ENCODE peak calls at places on chromosomes 2 and 18, in ten cellular contexts. J is body of pancreas; U is mammary epithelial cell; N is GM23248; C is adrenal gland; A is CD8-positive, alpha-beta memory T cell; Z is lung; X is H9; L is ovary; Y is aorta. M is an unnamed sample. For H3K4me1, the result is how much of the 10 kb centered on the place peaks cover.

GRCh38 chr2:217903859-217904613 is 98.8 kb downstream of the TNS1 start:
- DNase-seq in A (no peak), X (no peak), J (peak), L (peak), N (peak), Y (peak), C (peak), Z (peak), U (no peak), M (no peak)

GRCh38 chr2:30653847-30654246 is 153.4 kb downstream of the CAPN13 start:
- DNase-seq in Z (peak), L (no peak), C (no peak), X (no peak), N (peak), A (no peak), U (no peak), Y (no peak), J (no peak), M (no peak)

GRCh38 chr2:127504552-127505460 is 21.5 kb downstream of the IWS1 start:
- DNase-seq in X (no peak), N (peak), C (no peak), Y (no peak), U (no peak), J (no peak), L (no peak), Z (no peak), A (no peak), M (no peak)

GRCh38 chr2:216281881-216282280 is 90.4 kb downstream of the MARCHF4 start:
- DNase-seq in L (no peak), C (no peak), X (no peak), U (no peak), Z (no peak), N (no peak), Y (no peak), J (no peak), A (no peak), M (no peak)

GRCh38 chr2:229489016-229489415 is 217.9 kb upstream of the PID1 start:
- DNase-seq in J (no peak), Z (no peak), A (no peak), Y (no peak), L (no peak), C (no peak), U (peak), X (no peak), N (peak), M (no peak)

GRCh38 chr2:173124441-173124840 is 48.8 kb downstream of the MAP3K20 start:
- DNase-seq in L (no peak), N (peak), A (no peak), Y (no peak), X (no peak), J (no peak), C (no peak), U (peak), Z (no peak), M (no peak)

GRCh38 chr18:53843113-53843512 is 381.4 kb downstream of the MBD2 start:
- DNase-seq in Y (no peak), A (no peak), J (no peak), X (no peak), Z (no peak), C (no peak), L (no peak), N (peak), U (no peak), M (no peak)

GRCh38 chr2:43460611-43461396 is 135.0 kb downstream of the THADA start:
- DNase-seq in C (no peak), X (no peak), J (no peak), N (peak), U (no peak), L (no peak), Y (no peak), Z (no peak), A (no peak), M (no peak)

GRCh38 chr2:191636586-191636985 is 41.4 kb upstream of the NABP1 start:
- DNase-seq in Y (no peak), A (no peak), C (no peak), L (no peak), J (no peak), U (no peak), Z (no peak), X (no peak), N (peak), M (no peak)

GRCh38 chr18:31526374-31526773 is 28.4 kb downstream of the DSG2 start:
- DNase-seq in N (no peak), A (no peak), Z (no peak), U (no peak), C (no peak), L (no peak), Y (no peak), X (no peak), J (no peak), M (no peak)

GRCh38 chr18:10776493-10776892 is 250.7 kb downstream of the NAPG start:
- DNase-seq in A (no peak), Y (no peak), Z (no peak), J (no peak), N (no peak), C (no peak), L (no peak), U (no peak), X (no peak), M (no peak)

GRCh38 chr2:205130111-205130829 is 552.0 kb upstream of the NRP2 start:
- DNase-seq in N (no peak), U (no peak), X (no peak), C (no peak), A (no peak), J (no peak), L (no peak), Y (no peak), Z (no peak), M (no peak)

GRCh38 chr2:206920310-206920709 is 19.0 kb upstream of the CPO start:
- DNase-seq in N (no peak), Z (no peak), J (no peak), L (no peak), U (no peak), X (peak), Y (no peak), C (no peak), A (no peak), M (no peak)

GRCh38 chr2:118061135-118061955 is 26.9 kb upstream of the INSIG2 start:
- DNase-seq in X (no peak), C (no peak), A (no peak), N (peak), J (no peak), Y (no peak), L (no peak), Z (no peak), U (peak), M (no peak)

GRCh38 chr2:132593171-132593570 is 76.8 kb downstream of the LYPD1 start:
- DNase-seq in N (no peak), C (no peak), U (peak), L (no peak), X (no peak), Y (no peak), A (no peak), J (no peak), Z (no peak), M (peak)

GRCh38 chr2:233844836-233845235 is 9.5 kb downstream of the HJURP start:
- DNase-seq in N (no peak), A (no peak), Z (no peak), J (no peak), X (no peak), C (no peak), U (no peak), Y (no peak), L (no peak), M (no peak)

GRCh38 chr2:139033300-139033699 is 253.1 kb upstream of the NXPH2 start:
- DNase-seq in L (no peak), J (no peak), C (no peak), A (no peak), X (no peak), N (peak), Z (no peak), Y (no peak), U (peak), M (peak)

GRCh38 chr2:64359892-64360657 is 93.9 kb upstream of the LGALSL start:
- DNase-seq in L (peak), A (no peak), J (peak), Z (peak), X (peak), N (peak), U (peak), C (peak), Y (peak), M (peak)

GRCh38 chr2:126809357-126809756 is 89.3 kb upstream of the TEX51 start:
- DNase-seq in L (no peak), Z (no peak), C (no peak), J (no peak), Y (no peak), X (peak), U (no peak), A (no peak), N (no peak), M (no peak)

GRCh38 chr2:160405077-160405865 is 88.3 kb downstream of the RBMS1 start:
- DNase-seq in Y (no peak), U (no peak), Z (no peak), A (no peak), X (no peak), C (no peak), N (peak), L (no peak), J (no peak), M (no peak)

GRCh38 chr18:58288922-58289797 is 245.1 kb downstream of the NEDD4L start:
- DNase-seq in C (no peak), A (no peak), X (no peak), Y (no peak), U (peak), J (peak), Z (no peak), N (peak), L (no peak), M (peak)

GRCh38 chr2:11746807-11747459 is 501 bp downstream of the LPIN1 start:
- DNase-seq in X (peak), J (peak), Y (no peak), N (peak), U (peak), Z (peak), A (no peak), C (peak), L (peak), M (no peak)
- H3K4me1 ChIP-seq in X (under half), J (half or more), Y (under half), N (under half), U (half or more), Z (under half), A (half or more), C (under half), L (under half), M (under half)

GRCh38 chr2:85775406-85776381 is 21.9 kb downstream of the ATOH8 start:
- DNase-seq in L (no peak), N (no peak), X (no peak), Y (no peak), C (no peak), U (no peak), J (no peak), A (peak), Z (no peak), M (no peak)

GRCh38 chr2:85776672-85777071 is 22.9 kb downstream of the ATOH8 start:
- DNase-seq in C (no peak), U (no peak), Y (no peak), N (no peak), A (no peak), X (no peak), L (no peak), Z (no peak), J (no peak), M (no peak)

GRCh38 chr2:85778646-85779364 is 25.0 kb downstream of the ATOH8 start:
- DNase-seq in L (no peak), Z (no peak), X (no peak), U (no peak), C (no peak), A (no peak), J (no peak), Y (no peak), N (no peak), M (no peak)

GRCh38 chr2:85779641-85780315 is 26.0 kb downstream of the ATOH8 start:
- DNase-seq in C (no peak), N (peak), X (no peak), Z (no peak), L (no peak), J (peak), U (no peak), Y (no peak), A (no peak), M (no peak)

DNA sequence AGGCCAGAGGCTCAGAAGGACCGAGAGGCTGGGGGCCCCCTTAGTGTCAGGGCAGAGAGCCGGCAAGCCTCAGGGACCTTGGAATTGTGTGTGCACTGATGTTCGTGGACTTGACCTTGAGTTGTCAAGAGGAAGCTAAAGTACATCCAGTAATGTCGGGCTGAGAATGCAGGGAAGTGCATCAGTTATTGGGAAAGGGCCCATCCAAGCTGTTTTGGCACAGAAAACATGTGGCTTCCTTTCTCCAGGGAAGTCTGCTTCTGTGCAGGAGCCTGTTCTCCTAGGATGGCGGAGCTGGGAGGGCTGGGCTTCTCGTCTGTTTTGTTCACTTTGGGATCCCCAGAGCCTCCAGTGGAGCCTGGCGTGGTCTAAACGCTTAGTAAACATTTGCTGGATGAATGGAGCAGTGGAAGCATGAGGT is 23.7 kb downstream of the ATOH8 start:
- DNase-seq in Z (no peak), A (no peak), Y (no peak), X (no peak), J (no peak), N (no peak), L (peak), U (no peak), C (peak), M (no peak)
- H3K4me1 ChIP-seq in Z (under half), A (under half), Y (under half), X (under half), J (under half), N (under half), L (under half), U (under half), C (under half), M (under half)

GRCh38 chr2:53784431-53784830 is 2.3 kb downstream of the ASB3 start:
- DNase-seq in Y (no peak), U (peak), Z (no peak), X (no peak), N (peak), L (no peak), A (no peak), C (no peak), J (no peak), M (no peak)
- H3K4me1 ChIP-seq in Y (under half), U (under half), Z (under half), X (under half), N (under half), L (under half), A (under half), C (under half), J (under half), M (under half)

GRCh38 chr2:70145851-70146739 is 44.7 kb downstream of the C2orf42 start:
- DNase-seq in J (no peak), Y (no peak), Z (no peak), X (no peak), N (no peak), C (no peak), U (peak), L (no peak), A (no peak), M (no peak)
- H3K4me1 ChIP-seq in J (under half), Y (under half), Z (under half), X (under half), N (under half), C (under half), U (under half), L (under half), A (under half), M (under half)

GRCh38 chr2:39419282-39420223 is 17.5 kb downstream of the MAP4K3 start:
- DNase-seq in L (no peak), A (no peak), Y (no peak), J (no peak), C (no peak), Z (no peak), N (peak), U (no peak), X (no peak), M (no peak)

GRCh38 chr2:39421354-39421753 is 15.7 kb downstream of the MAP4K3 start:
- DNase-seq in X (no peak), A (no peak), U (no peak), C (no peak), Z (no peak), L (no peak), Y (no peak), J (no peak), N (no peak), M (no peak)

GRCh38 chr2:39422700-39423099 is 14.4 kb downstream of the MAP4K3 start:
- DNase-seq in U (no peak), A (no peak), J (no peak), N (no peak), C (no peak), Y (no peak), L (no peak), Z (no peak), X (no peak), M (no peak)

GRCh38 chr2:39416172-39416571 is 20.9 kb downstream of the MAP4K3 start:
- DNase-seq in Z (no peak), U (no peak), L (no peak), Y (no peak), X (no peak), C (no peak), N (peak), A (no peak), J (no peak), M (no peak)

GRCh38 chr2:39418491-39418890 is 18.6 kb downstream of the MAP4K3 start:
- DNase-seq in X (no peak), Z (no peak), N (no peak), C (no peak), J (no peak), L (no peak), A (no peak), Y (no peak), U (no peak), M (no peak)
- H3K4me1 ChIP-seq in X (under half), Z (under half), N (under half), C (under half), J (under half), L (under half), A (under half), Y (under half), U (under half), M (under half)

DNA sequence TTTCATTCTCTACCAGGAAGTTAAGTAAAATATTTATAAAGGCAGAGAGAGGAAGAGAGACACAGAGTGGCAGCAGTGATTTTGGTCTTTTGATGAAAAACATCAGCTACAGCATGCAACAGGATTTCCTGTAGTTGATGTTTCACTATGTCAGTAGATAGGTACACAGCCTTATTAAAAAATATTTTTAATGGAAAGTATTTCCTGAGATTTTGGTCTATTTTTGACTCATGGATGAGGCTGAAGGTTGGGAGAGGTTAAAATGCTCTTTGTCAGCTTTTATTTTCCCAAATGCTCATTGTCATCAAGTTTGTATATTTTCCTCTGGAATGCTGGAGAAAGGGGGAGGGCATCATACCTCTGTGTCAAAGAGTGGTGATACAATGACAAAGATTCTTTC is 1112.5 kb downstream of the CBLN2 start:
- DNase-seq in U (no peak), A (no peak), Y (no peak), Z (no peak), L (no peak), X (no peak), J (no peak), N (no peak), C (no peak), M (no peak)
- H3K4me1 ChIP-seq in U (under half), A (under half), Y (under half), Z (under half), L (under half), X (under half), J (under half), N (under half), C (under half), M (under half)

GRCh38 chr2:84874381-84875212 is 6.3 kb downstream of the TRABD2A start:
- DNase-seq in U (peak), X (peak), C (no peak), J (no peak), L (no peak), A (no peak), Y (no peak), Z (no peak), N (peak), M (no peak)
- H3K4me1 ChIP-seq in U (under half), X (under half), C (under half), J (under half), L (under half), A (half or more), Y (under half), Z (under half), N (under half), M (under half)

GRCh38 chr2:120886534-120886961 is 150.9 kb downstream of the GLI2 start:
- DNase-seq in U (no peak), A (no peak), C (no peak), L (no peak), J (no peak), Y (peak), X (no peak), N (no peak), Z (no peak), M (no peak)

GRCh38 chr2:120885749-120886148 is 150.1 kb downstream of the GLI2 start:
- DNase-seq in Y (no peak), C (no peak), J (no peak), N (no peak), U (no peak), Z (no peak), X (no peak), A (no peak), L (no peak), M (no peak)

GRCh38 chr2:120883607-120884405 is 148.1 kb downstream of the GLI2 start:
- DNase-seq in L (no peak), J (no peak), X (no peak), Y (peak), N (no peak), A (no peak), C (no peak), Z (no peak), U (no peak), M (no peak)

GRCh38 chr2:120885311-120885710 is 149.6 kb downstream of the GLI2 start:
- DNase-seq in L (no peak), Y (peak), N (no peak), J (no peak), X (no peak), U (no peak), C (no peak), A (no peak), Z (no peak), M (no peak)

GRCh38 chr2:120884406-120885290 is 149.0 kb downstream of the GLI2 start:
- DNase-seq in X (no peak), A (no peak), Y (peak), U (no peak), L (no peak), Z (no peak), N (no peak), C (no peak), J (no peak), M (no peak)
- H3K4me1 ChIP-seq in X (under half), A (under half), Y (under half), U (under half), L (under half), Z (under half), N (under half), C (under half), J (under half), M (under half)

GRCh38 chr18:48946329-48946835 is 4.4 kb downstream of the SMAD7 start:
- DNase-seq in N (peak), U (peak), C (no peak), Y (no peak), L (no peak), Z (no peak), J (peak), X (no peak), A (no peak), M (peak)

GRCh38 chr18:48945953-48946217 is 4.9 kb downstream of the SMAD7 start:
- DNase-seq in N (no peak), L (no peak), J (no peak), U (no peak), Y (no peak), A (no peak), C (no peak), X (no peak), Z (no peak), M (no peak)

GRCh38 chr18:48943736-48944527 is 6.8 kb downstream of the SMAD7 start:
- DNase-seq in C (no peak), J (no peak), N (peak), L (no peak), Y (no peak), X (no peak), U (no peak), Z (no peak), A (peak), M (no peak)

GRCh38 chr18:48943333-48943732 is 7.4 kb downstream of the SMAD7 start:
- DNase-seq in U (no peak), C (no peak), J (no peak), L (no peak), A (no peak), X (no peak), Z (no peak), Y (no peak), N (peak), M (no peak)

DNA sequence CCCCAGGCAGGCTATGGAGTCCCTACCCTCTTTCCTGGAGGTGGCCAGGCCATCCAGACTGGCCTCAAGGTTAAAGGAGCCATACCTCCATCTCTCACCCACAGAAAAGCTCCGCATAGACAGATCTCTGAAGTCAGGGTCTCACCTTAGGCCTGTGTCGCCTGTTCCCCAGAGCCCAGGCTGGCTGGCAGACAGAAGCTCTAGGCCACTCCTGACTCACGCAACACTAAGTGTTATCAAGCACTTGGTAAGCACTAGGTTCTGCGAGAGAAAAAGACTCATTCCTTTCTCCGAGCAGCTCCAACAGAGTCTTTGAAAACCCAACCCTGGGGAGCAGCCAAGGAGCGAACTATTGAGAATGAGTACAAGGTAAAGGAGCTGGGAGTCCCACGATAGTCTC is 6.1 kb downstream of the SMAD7 start:
- DNase-seq in Z (peak), C (peak), Y (no peak), L (no peak), J (no peak), X (no peak), A (no peak), U (no peak), N (peak), M (peak)
- H3K4me1 ChIP-seq in Z (under half), C (half or more), Y (under half), L (under half), J (half or more), X (under half), A (half or more), U (half or more), N (half or more), M (half or more)

M was measured in SJSA1.